ENCODE peak calls at places on chromosomes 5 and 9, in eight cellular contexts. One of them, this sample, is unnamed.

GRCh38 chr5:78677777-78678668 is 29.5 kb upstream of the LHFPL2 start:
- DNase-seq in HCT116: peak; percentile 69
- DNase-seq in GM23248: peak; percentile 96
- DNase-seq in Karpas-422: no peak
- DNase-seq in PC-9: peak; percentile 65
- DNase-seq in SK-N-SH: peak; percentile 60
- DNase-seq in hepatocyte: peak; percentile 55
- DNase-seq in PC-3: peak; percentile 85
- DNase-seq in this sample: no peak

GRCh38 chr9:34546834-34547827 is 24.3 kb upstream of the ENHO start:
- DNase-seq in HCT116: peak; percentile 78
- DNase-seq in GM23248: peak; percentile 92
- DNase-seq in Karpas-422: peak; percentile 96
- DNase-seq in PC-9: peak; percentile 41
- DNase-seq in SK-N-SH: peak; percentile 65
- DNase-seq in hepatocyte: peak; percentile 83
- DNase-seq in PC-3: peak; percentile 74
- DNase-seq in this sample: peak; percentile 54

GRCh38 chr9:133842174-133842573 is 104.0 kb upstream of the SARDH start:
- DNase-seq in HCT116: no peak
- DNase-seq in GM23248: no peak
- DNase-seq in Karpas-422: no peak
- DNase-seq in PC-9: no peak
- DNase-seq in SK-N-SH: no peak
- DNase-seq in hepatocyte: no peak
- DNase-seq in PC-3: no peak
- DNase-seq in this sample: no peak

GRCh38 chr9:132487351-132487791 is 77.4 kb downstream of the CFAP77 start:
- DNase-seq in HCT116: no peak
- DNase-seq in GM23248: no peak
- DNase-seq in Karpas-422: no peak
- DNase-seq in PC-9: no peak
- DNase-seq in SK-N-SH: no peak
- DNase-seq in hepatocyte: no peak
- DNase-seq in PC-3: no peak
- DNase-seq in this sample: no peak

GRCh38 chr5:159510282-159510681 is 180.0 kb upstream of the IL12B start:
- DNase-seq in HCT116: no peak
- DNase-seq in GM23248: peak; percentile 88
- DNase-seq in Karpas-422: no peak
- DNase-seq in PC-9: peak; percentile 90
- DNase-seq in SK-N-SH: peak; percentile 27
- DNase-seq in hepatocyte: peak; percentile 83
- DNase-seq in PC-3: peak; percentile 83
- DNase-seq in this sample: no peak

GRCh38 chr5:80569961-80570786 is at the start of gene ANKRD34B:
- DNase-seq in HCT116: no peak
- DNase-seq in GM23248: peak; percentile 26
- DNase-seq in Karpas-422: no peak
- DNase-seq in PC-9: peak; percentile 37
- DNase-seq in SK-N-SH: peak; percentile 79
- DNase-seq in hepatocyte: peak; percentile 34
- DNase-seq in PC-3: no peak
- DNase-seq in this sample: no peak

GRCh38 chr9:99299214-99300102 is 77.4 kb downstream of the SEC61B start:
- DNase-seq in HCT116: no peak
- DNase-seq in GM23248: peak; percentile 88
- DNase-seq in Karpas-422: peak; percentile 47
- DNase-seq in PC-9: no peak
- DNase-seq in SK-N-SH: peak; percentile 68
- DNase-seq in hepatocyte: peak; percentile 39
- DNase-seq in PC-3: peak; percentile 50
- DNase-seq in this sample: peak; percentile 7

GRCh38 chr5:140554454-140554853 is 2.8 kb downstream of the SRA1 start:
- DNase-seq in HCT116: no peak
- DNase-seq in GM23248: peak; percentile 77
- DNase-seq in Karpas-422: no peak
- DNase-seq in PC-9: no peak
- DNase-seq in SK-N-SH: no peak
- DNase-seq in hepatocyte: no peak
- DNase-seq in PC-3: no peak
- DNase-seq in this sample: no peak

GRCh38 chr9:82894961-82895902 is 167.7 kb downstream of the RASEF start:
- DNase-seq in HCT116: no peak
- DNase-seq in GM23248: no peak
- DNase-seq in Karpas-422: no peak
- DNase-seq in PC-9: no peak
- DNase-seq in SK-N-SH: peak; percentile 41
- DNase-seq in hepatocyte: peak; percentile 26
- DNase-seq in PC-3: no peak
- DNase-seq in this sample: no peak
- H3K9me2 ChIP-seq in HCT116: no peaks in the 10 kb centered on the region
- H3K9me2 ChIP-seq in GM23248: no peaks in the 10 kb centered on the region
- H3K9me2 ChIP-seq in Karpas-422: no peaks in the 10 kb centered on the region
- H3K9me2 ChIP-seq in PC-9: no peaks in the 10 kb centered on the region
- H3K9me2 ChIP-seq in SK-N-SH: no peaks in the 10 kb centered on the region
- H3K9me2 ChIP-seq in hepatocyte: no peaks in the 10 kb centered on the region
- H3K9me2 ChIP-seq in PC-3: no peaks in the 10 kb centered on the region
- H3K9me2 ChIP-seq in this sample: no peaks in the 10 kb centered on the region

GRCh38 chr9:118331622-118332045 is 627.4 kb downstream of the TLR4 start:
- DNase-seq in HCT116: no peak
- DNase-seq in GM23248: peak; percentile 69
- DNase-seq in Karpas-422: no peak
- DNase-seq in PC-9: peak; percentile 55
- DNase-seq in SK-N-SH: no peak
- DNase-seq in hepatocyte: peak; percentile 59
- DNase-seq in PC-3: peak; percentile 53
- DNase-seq in this sample: no peak

GRCh38 chr9:118336167-118336951 is 632.2 kb downstream of the TLR4 start:
- DNase-seq in HCT116: no peak
- DNase-seq in GM23248: no peak
- DNase-seq in Karpas-422: no peak
- DNase-seq in PC-9: no peak
- DNase-seq in SK-N-SH: no peak
- DNase-seq in hepatocyte: no peak
- DNase-seq in PC-3: no peak
- DNase-seq in this sample: no peak

DNA sequence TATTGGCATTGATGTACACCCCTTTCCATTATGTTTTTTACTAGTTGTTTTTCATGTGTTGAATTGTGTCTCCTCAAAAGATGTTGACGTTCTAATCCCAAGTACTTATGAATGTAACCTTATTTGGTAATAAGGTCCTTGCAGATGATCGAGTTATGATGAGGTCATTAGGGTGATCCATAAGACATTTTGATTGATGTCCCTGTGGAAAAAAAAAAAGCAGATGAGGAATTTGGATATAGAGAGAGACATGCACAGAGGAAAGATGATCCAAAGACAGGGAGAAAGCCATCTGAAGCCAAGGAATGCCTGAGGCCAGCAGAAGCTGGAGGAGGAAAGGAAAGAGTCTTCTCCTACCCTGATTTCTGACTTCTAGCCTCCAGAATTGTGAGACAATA is 632.7 kb downstream of the TLR4 start:
- DNase-seq in HCT116: no peak
- DNase-seq in GM23248: no peak
- DNase-seq in Karpas-422: no peak
- DNase-seq in PC-9: no peak
- DNase-seq in SK-N-SH: no peak
- DNase-seq in hepatocyte: no peak
- DNase-seq in PC-3: no peak
- DNase-seq in this sample: no peak
- H3K9me2 ChIP-seq in HCT116: no peaks in the 10 kb centered on the region
- H3K9me2 ChIP-seq in GM23248: no peaks in the 10 kb centered on the region
- H3K9me2 ChIP-seq in Karpas-422: no peaks in the 10 kb centered on the region
- H3K9me2 ChIP-seq in PC-9: no peaks in the 10 kb centered on the region
- H3K9me2 ChIP-seq in SK-N-SH: peaks cover 2% of the 10 kb centered on the region
- H3K9me2 ChIP-seq in hepatocyte: no peaks in the 10 kb centered on the region
- H3K9me2 ChIP-seq in PC-3: no peaks in the 10 kb centered on the region
- H3K9me2 ChIP-seq in this sample: no peaks in the 10 kb centered on the region

DNA sequence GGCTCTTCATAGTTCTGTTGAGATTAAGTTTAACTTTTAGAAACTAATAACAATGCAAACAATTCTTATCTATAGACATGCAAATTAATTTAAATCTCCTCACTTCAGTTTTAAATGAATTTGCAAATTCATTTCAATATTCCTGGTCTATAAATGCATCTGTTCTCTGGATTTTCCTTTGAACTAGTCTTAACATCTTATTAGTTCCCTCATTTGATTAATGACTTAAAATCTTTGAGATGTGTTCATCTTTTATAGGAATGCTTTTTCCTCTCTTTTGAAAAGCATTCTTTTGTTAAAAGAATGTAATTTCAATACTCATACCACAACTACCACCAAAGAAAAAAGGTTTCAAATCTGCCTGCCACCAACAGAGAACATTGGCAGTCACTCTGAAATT is 169.4 kb downstream of the RASEF start:
- DNase-seq in HCT116: no peak
- DNase-seq in GM23248: no peak
- DNase-seq in Karpas-422: no peak
- DNase-seq in PC-9: no peak
- DNase-seq in SK-N-SH: no peak
- DNase-seq in hepatocyte: no peak
- DNase-seq in PC-3: no peak
- DNase-seq in this sample: no peak
- H3K9me2 ChIP-seq in HCT116: no peaks in the 10 kb centered on the region
- H3K9me2 ChIP-seq in GM23248: no peaks in the 10 kb centered on the region
- H3K9me2 ChIP-seq in Karpas-422: no peaks in the 10 kb centered on the region
- H3K9me2 ChIP-seq in PC-9: no peaks in the 10 kb centered on the region
- H3K9me2 ChIP-seq in SK-N-SH: no peaks in the 10 kb centered on the region
- H3K9me2 ChIP-seq in hepatocyte: no peaks in the 10 kb centered on the region
- H3K9me2 ChIP-seq in PC-3: no peaks in the 10 kb centered on the region
- H3K9me2 ChIP-seq in this sample: no peaks in the 10 kb centered on the region

GRCh38 chr5:58887721-58888409 is 305.0 kb downstream of the RAB3C start:
- DNase-seq in HCT116: no peak
- DNase-seq in GM23248: peak; percentile 5
- DNase-seq in Karpas-422: no peak
- DNase-seq in PC-9: no peak
- DNase-seq in SK-N-SH: no peak
- DNase-seq in hepatocyte: no peak
- DNase-seq in PC-3: no peak
- DNase-seq in this sample: no peak

GRCh38 chr5:58891971-58892343 is 309.1 kb downstream of the RAB3C start:
- DNase-seq in HCT116: no peak
- DNase-seq in GM23248: no peak
- DNase-seq in Karpas-422: no peak
- DNase-seq in PC-9: no peak
- DNase-seq in SK-N-SH: no peak
- DNase-seq in hepatocyte: no peak
- DNase-seq in PC-3: no peak
- DNase-seq in this sample: no peak

GRCh38 chr5:58893551-58893950 is 310.7 kb downstream of the RAB3C start:
- DNase-seq in HCT116: no peak
- DNase-seq in GM23248: no peak
- DNase-seq in Karpas-422: peak; percentile 21
- DNase-seq in PC-9: no peak
- DNase-seq in SK-N-SH: no peak
- DNase-seq in hepatocyte: no peak
- DNase-seq in PC-3: no peak
- DNase-seq in this sample: no peak

GRCh38 chr5:58890265-58890664 is 307.4 kb downstream of the RAB3C start:
- DNase-seq in HCT116: no peak
- DNase-seq in GM23248: no peak
- DNase-seq in Karpas-422: no peak
- DNase-seq in PC-9: no peak
- DNase-seq in SK-N-SH: no peak
- DNase-seq in hepatocyte: no peak
- DNase-seq in PC-3: no peak
- DNase-seq in this sample: no peak

DNA sequence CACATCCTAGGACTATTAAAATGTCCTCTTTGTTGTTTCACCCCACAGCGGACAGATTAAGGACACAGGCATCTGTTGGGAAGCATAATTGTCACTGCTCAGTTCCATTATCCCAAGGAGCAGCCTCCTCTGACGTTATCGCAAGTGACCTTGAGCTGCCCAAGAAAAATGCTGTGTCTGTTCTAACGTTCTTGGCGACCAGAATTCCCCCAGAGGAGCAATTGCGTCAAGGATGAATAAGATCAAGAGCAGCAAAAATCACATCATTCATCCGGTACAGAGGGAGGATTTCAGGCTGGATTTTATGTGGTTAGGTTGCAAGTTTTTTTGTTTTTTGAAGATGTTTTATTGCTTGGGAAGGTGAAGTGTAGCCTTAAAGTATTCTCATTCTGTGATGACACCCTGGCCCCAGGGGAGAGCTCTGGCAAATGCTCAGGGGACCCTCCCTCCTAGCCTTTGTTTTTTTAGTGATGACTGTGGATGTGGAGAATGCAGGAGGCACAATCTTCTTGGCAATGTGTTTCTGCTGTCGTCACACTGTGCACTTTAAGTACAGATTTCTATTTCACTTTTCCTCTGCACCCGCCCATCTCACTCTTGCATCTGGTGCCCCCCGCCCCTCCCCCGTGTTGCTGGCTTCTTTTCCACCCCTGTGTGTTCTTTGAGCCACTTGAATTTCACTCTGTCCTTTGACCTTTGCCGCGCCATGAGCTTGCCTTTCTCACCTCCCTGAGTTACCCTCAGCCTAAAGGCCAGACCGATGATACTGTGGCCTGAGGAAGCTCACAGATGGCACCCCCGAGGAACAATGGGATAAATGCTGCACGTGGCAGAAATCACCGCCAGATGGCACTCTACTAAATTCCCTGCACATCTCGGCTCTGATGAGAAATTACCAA is 308.4 kb downstream of the RAB3C start:
- DNase-seq in HCT116: peak; percentile 33
- DNase-seq in GM23248: peak; percentile 87
- DNase-seq in Karpas-422: peak; percentile 80
- DNase-seq in PC-9: peak; percentile 69
- DNase-seq in SK-N-SH: peak; percentile 75
- DNase-seq in hepatocyte: peak; percentile 68
- DNase-seq in PC-3: peak; percentile 81
- DNase-seq in this sample: peak; percentile 45
- H3K9me2 ChIP-seq in HCT116: no peaks in the 10 kb centered on the region
- H3K9me2 ChIP-seq in GM23248: no peaks in the 10 kb centered on the region
- H3K9me2 ChIP-seq in Karpas-422: no peaks in the 10 kb centered on the region
- H3K9me2 ChIP-seq in PC-9: no peaks in the 10 kb centered on the region
- H3K9me2 ChIP-seq in SK-N-SH: no peaks in the 10 kb centered on the region
- H3K9me2 ChIP-seq in hepatocyte: no peaks in the 10 kb centered on the region
- H3K9me2 ChIP-seq in PC-3: no peaks in the 10 kb centered on the region
- H3K9me2 ChIP-seq in this sample: no peaks in the 10 kb centered on the region

This sample was measured in OCI-LY7.